ENCODE peak calls at places on chromosomes 12 and 14, in four cellular contexts. C is HCT116, N is GM12891, K is erythroblast. V is an unnamed sample.

GRCh38 chr14:63179383-63179782 is 24.9 kb upstream of the RHOJ start:
- DNase-seq in N (no peak), K (no peak), C (no peak), V (no peak)

GRCh38 chr12:65420941-65421340 is 142.5 kb downstream of the MSRB3 start:
- DNase-seq in C (no peak), K (no peak), N (no peak), V (no peak)

GRCh38 chr12:108854453-108855283 is 2.7 kb downstream of the SSH1 start:
- DNase-seq in C (peak; percentile 98), K (peak; percentile 74), N (no peak), V (no peak)

GRCh38 chr14:99904506-99904905 is 111.3 kb downstream of the EML1 start:
- DNase-seq in N (no peak), K (no peak), C (no peak), V (no peak)

GRCh38 chr12:51771008-51771407 is 77.5 kb downstream of the FIGNL2 start:
- DNase-seq in C (no peak), K (no peak), N (no peak), V (no peak)

GRCh38 chr12:95624544-95624943 is 73.3 kb upstream of the USP44 start:
- DNase-seq in K (no peak), C (no peak), N (no peak), V (no peak)

GRCh38 chr12:56160160-56160763 is 2.1 kb downstream of the MYL6 start:
- DNase-seq in N (no peak), C (no peak), K (no peak), V (no peak)

GRCh38 chr14:100662850-100663527 is 63.7 kb upstream of the DLK1 start:
- DNase-seq in K (peak; percentile 88), N (peak; percentile 67), C (peak; percentile 87), V (peak; percentile 92)

GRCh38 chr12:47775100-47775911 is 2.3 kb downstream of the SLC48A1 start:
- DNase-seq in C (no peak), N (no peak), K (peak; percentile 93), V (no peak)

GRCh38 chr12:11759894-11760293 is 110.4 kb downstream of the ETV6 start:
- DNase-seq in C (no peak), K (no peak), N (no peak), V (no peak)

GRCh38 chr12:127165567-127166392 is 1101.2 kb upstream of the TMEM132C start:
- DNase-seq in K (peak; percentile 59), C (peak; percentile 52), N (peak; percentile 68), V (peak; percentile 92)

GRCh38 chr14:101256266-101256665 is 305.0 kb upstream of the DIO3 start:
- DNase-seq in C (no peak), K (no peak), N (no peak), V (no peak)

GRCh38 chr12:67413577-67413976 is 144.4 kb downstream of the CAND1 start:
- DNase-seq in N (no peak), C (no peak), K (no peak), V (no peak)

GRCh38 chr12:22856120-22856699 is 231.2 kb downstream of the ETNK1 start:
- DNase-seq in K (peak; percentile 31), C (peak; percentile 7), N (no peak), V (no peak)

GRCh38 chr12:34607520-34608195 is 585.4 kb downstream of the ALG10 start:
- DNase-seq in N (no peak), C (no peak), K (no peak), V (no peak)

GRCh38 chr14:39491134-39491541 is 58.9 kb upstream of the FBXO33 start:
- DNase-seq in N (no peak), K (peak; percentile 59), C (peak; percentile 22), V (no peak)

GRCh38 chr14:76829016-76829365 is 2.8 kb downstream of the LRRC74A start:
- DNase-seq in K (no peak), C (no peak), N (no peak), V (no peak)

GRCh38 chr14:54593860-54594259 is 26.9 kb downstream of the SAMD4A start:
- DNase-seq in N (no peak), K (no peak), C (no peak), V (no peak)

GRCh38 chr14:73289729-73290128 is 52.4 kb downstream of the PAPLN start:
- DNase-seq in N (no peak), C (no peak), K (no peak), V (no peak)

GRCh38 chr12:6925543-6926279 is 2.0 kb upstream of the ATN1 start:
- DNase-seq in K (no peak), N (no peak), C (peak; percentile 90), V (peak; percentile 93)

GRCh38 chr14:26088260-26088659 is 509.6 kb downstream of the NOVA1 start:
- DNase-seq in C (no peak), N (no peak), K (no peak), V (no peak)

GRCh38 chr14:99472937-99473336 is 7.7 kb downstream of the SETD3 start:
- DNase-seq in C (no peak), K (no peak), N (no peak), V (no peak)

GRCh38 chr12:49974231-49974675 is 1.5 kb downstream of the AQP6 start:
- DNase-seq in C (no peak), N (no peak), K (peak; percentile 29), V (no peak)

GRCh38 chr12:19482551-19483109 is 43.3 kb downstream of the AEBP2 start:
- DNase-seq in N (no peak), C (no peak), K (peak; percentile 26), V (no peak)

DNA sequence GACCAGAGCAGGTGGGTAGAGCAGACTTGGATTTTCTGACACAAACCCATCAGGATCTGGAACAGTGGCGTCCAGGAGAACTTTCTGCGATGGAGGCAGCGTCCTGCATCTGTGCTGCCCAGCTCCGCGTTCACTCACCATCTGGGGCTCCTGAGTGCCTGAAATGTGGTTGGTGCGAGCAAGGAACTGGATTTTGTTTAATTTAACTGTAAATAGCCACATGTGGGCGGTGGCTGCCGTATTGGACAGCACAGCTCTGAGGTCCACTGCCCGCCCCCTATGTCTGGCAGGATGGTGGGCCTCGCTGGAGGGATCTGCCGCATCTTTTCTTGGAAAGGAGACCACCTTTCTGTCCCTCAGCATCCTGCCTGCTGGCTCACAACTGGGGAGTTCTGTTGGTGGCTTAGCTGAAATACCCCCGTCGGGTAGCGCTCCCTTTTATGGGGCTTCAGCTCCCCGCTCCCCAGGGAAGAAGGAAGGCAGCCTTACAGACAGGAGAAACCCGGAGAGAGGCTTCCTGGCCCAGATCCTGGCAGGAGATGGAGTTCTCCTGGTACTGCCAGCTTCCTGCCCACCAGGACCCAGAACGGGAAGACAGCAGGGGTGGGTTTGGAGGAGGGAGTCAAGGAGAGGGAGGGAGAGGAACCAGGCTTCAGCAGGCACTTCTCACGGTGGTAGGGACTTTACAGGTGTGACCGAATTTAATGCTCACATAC is 184.9 kb upstream of the PRMT8 start:
- DNase-seq in N (no peak), C (no peak), K (no peak), V (no peak)
- TF ChIP-seq POLR2A in N (no peak), C (no peak), K (no peak), V (no peak)

GRCh38 chr14:92121207-92121669 is 268 bp downstream of the NDUFB1 start:
- DNase-seq in N (no peak), C (no peak), K (peak; percentile 73), V (no peak)
- TF ChIP-seq POLR2A in N (no peak), C (no peak), K (no peak), V (no peak)

GRCh38 chr12:118061876-118062791 is 1.2 kb upstream of the WSB2 start:
- DNase-seq in N (peak; percentile 21), K (peak; percentile 82), C (no peak), V (peak; percentile 88)
- TF ChIP-seq POLR2A in N (peak; percentile 62), K (peak; percentile 64), C (no peak), V (no peak)

GRCh38 chr12:124751654-124752355 is 111.9 kb downstream of the SCARB1 start:
- DNase-seq in K (no peak), C (no peak), N (no peak), V (no peak)

GRCh38 chr12:124749725-124750124 is 113.9 kb downstream of the SCARB1 start:
- DNase-seq in N (no peak), K (no peak), C (no peak), V (no peak)

GRCh38 chr12:124752437-124753229 is 111.0 kb downstream of the SCARB1 start:
- DNase-seq in N (no peak), K (no peak), C (no peak), V (no peak)

GRCh38 chr12:124750787-124751471 is 112.7 kb downstream of the SCARB1 start:
- DNase-seq in K (peak; percentile 33), C (no peak), N (no peak), V (no peak)

GRCh38 chr12:124750149-124750656 is 113.5 kb downstream of the SCARB1 start:
- DNase-seq in C (no peak), N (no peak), K (no peak), V (no peak)
- TF ChIP-seq POLR2A in C (no peak), N (no peak), K (no peak), V (no peak)

GRCh38 chr12:58765653-58766554 is 154.4 kb downstream of the LRIG3 start:
- DNase-seq in C (no peak), N (no peak), K (no peak), V (no peak)
- TF ChIP-seq POLR2A in C (no peak), N (no peak), K (no peak), V (no peak)